ENCODE peak calls at places on chromosomes 16 and 17, in four cellular contexts. H is CD8-positive, alpha-beta T cell; F is fibroblast of pulmonary artery; C is skeletal muscle cell. K is an unnamed sample.

GRCh38 chr17:27956601-27957445 is 63.7 kb upstream of the LYRM9 start:
- DNase-seq in H (no peak), F (peak; percentile 54), C (no peak), K (no peak)

GRCh38 chr16:24520983-24521382 is 18.4 kb upstream of the RBBP6 start:
- DNase-seq in H (no peak), F (no peak), C (no peak), K (no peak)

GRCh38 chr16:57536306-57537193 is at the start of gene CCDC102A:
- DNase-seq in H (peak; percentile 54), F (no peak), C (no peak), K (no peak)

GRCh38 chr17:60888812-60889709 is 211.4 kb downstream of the BCAS3 start:
- DNase-seq in H (no peak), F (no peak), C (no peak), K (no peak)

GRCh38 chr17:41919165-41919817 is 540 bp upstream of the ACLY start:
- DNase-seq in H (no peak), F (no peak), C (no peak), K (no peak)

GRCh38 chr16:74939688-74940087 is 45.2 kb downstream of the WDR59 start:
- DNase-seq in H (no peak), F (no peak), C (no peak), K (no peak)

GRCh38 chr16:31876955-31877828 is 3.6 kb downstream of the ZNF267 start:
- DNase-seq in H (peak; percentile 49), F (peak; percentile 90), C (peak; percentile 62), K (peak; percentile 74)

GRCh38 chr16:15925631-15926030 is 23.8 kb upstream of the ABCC1 start:
- DNase-seq in H (no peak), F (no peak), C (no peak), K (no peak)

GRCh38 chr17:63490321-63490720 is 13.5 kb downstream of the ACE start:
- DNase-seq in H (no peak), F (no peak), C (no peak), K (no peak)

GRCh38 chr16:84048306-84048705 is 5.7 kb upstream of the SLC38A8 start:
- DNase-seq in H (no peak), F (no peak), C (no peak), K (no peak)

GRCh38 chr16:75483222-75483621 is 12.0 kb downstream of the CHST6 start:
- DNase-seq in H (no peak), F (no peak), C (no peak), K (no peak)

GRCh38 chr17:10082795-10083194 is 115.6 kb downstream of the GAS7 start:
- DNase-seq in H (no peak), F (no peak), C (no peak), K (no peak)

GRCh38 chr17:2336215-2337151 is at the start of gene TSR1:
- DNase-seq in H (peak; percentile 85), F (peak; percentile 90), C (peak; percentile 62), K (peak; percentile 61)

GRCh38 chr16:2745116-2745890 is 7.1 kb upstream of the SRRM2 start:
- DNase-seq in H (no peak), F (no peak), C (no peak), K (no peak)

GRCh38 chr17:77508047-77508715 is 367.4 kb downstream of the SEC14L1 start:
- DNase-seq in H (no peak), F (no peak), C (no peak), K (no peak)

GRCh38 chr17:74466111-74466784 is at the start of gene CD300A:
- DNase-seq in H (no peak), F (no peak), C (no peak), K (no peak)

GRCh38 chr16:13036600-13036999 is 135.2 kb downstream of the SHISA9 start:
- DNase-seq in H (peak; percentile 5), F (peak; percentile 22), C (no peak), K (no peak)

GRCh38 chr17:65750678-65751077 is 189.2 kb upstream of the AXIN2 start:
- DNase-seq in H (peak; percentile 53), F (peak; percentile 87), C (peak; percentile 91), K (no peak)

GRCh38 chr17:82272495-82273326 is 789 bp downstream of the CSNK1D start:
- DNase-seq in H (peak; percentile 54), F (no peak), C (no peak), K (no peak)

GRCh38 chr17:74442670-74443515 is 11.0 kb downstream of the GPRC5C start:
- DNase-seq in H (no peak), F (peak; percentile 63), C (no peak), K (no peak)

GRCh38 chr17:33120103-33120502 is 128.5 kb downstream of the SPACA3 start:
- DNase-seq in H (no peak), F (no peak), C (no peak), K (no peak)

GRCh38 chr16:75238132-75238852 is 13.1 kb downstream of the BCAR1 start:
- DNase-seq in H (no peak), F (peak; percentile 85), C (peak; percentile 74), K (no peak)

GRCh38 chr17:82528484-82529265 is 9.1 kb downstream of the FOXK2 start:
- DNase-seq in H (no peak), F (peak; percentile 30), C (no peak), K (no peak)

GRCh38 chr16:56964243-56965148 is 2.7 kb downstream of the CETP start:
- DNase-seq in H (peak; percentile 99), F (peak; percentile 85), C (peak; percentile 76), K (peak; percentile 66)

GRCh38 chr16:82633964-82634600 is 7.3 kb downstream of the CDH13 start:
- DNase-seq in H (no peak), F (peak; percentile 62), C (no peak), K (no peak)

GRCh38 chr17:54839022-54839806 is 61.4 kb upstream of the TOM1L1 start:
- DNase-seq in H (no peak), F (no peak), C (no peak), K (no peak)

GRCh38 chr17:7133424-7133823 is 18.8 kb upstream of the ASGR2 start:
- DNase-seq in H (peak; percentile 46), F (no peak), C (no peak), K (no peak)

GRCh38 chr16:88799569-88800276 is 3.9 kb upstream of the CDT1 start:
- DNase-seq in H (peak; percentile 34), F (no peak), C (no peak), K (no peak)

GRCh38 chr17:1643293-1643998 is 2.1 kb downstream of the SCARF1 start:
- DNase-seq in H (peak; percentile 76), F (no peak), C (no peak), K (no peak)

GRCh38 chr17:42783062-42783777 is 2.8 kb downstream of the WNK4 start:
- DNase-seq in H (no peak), F (peak; percentile 86), C (peak; percentile 43), K (no peak)

GRCh38 chr17:49361129-49361901 is 735 bp downstream of the ZNF652 start:
- DNase-seq in H (peak; percentile 86), F (peak; percentile 25), C (no peak), K (peak; percentile 52)

GRCh38 chr17:72422204-72422504 is 301.3 kb downstream of the SOX9 start:
- DNase-seq in H (no peak), F (no peak), C (no peak), K (no peak)

GRCh38 chr17:18323007-18323406 is 7.9 kb downstream of the SMCR8 start:
- DNase-seq in H (no peak), F (no peak), C (no peak), K (no peak)

GRCh38 chr16:58026139-58026704 is 668 bp downstream of the MMP15 start:
- DNase-seq in H (no peak), F (peak; percentile 43), C (no peak), K (no peak)

GRCh38 chr16:5010576-5011329 is 23.0 kb downstream of the NAGPA start:
- DNase-seq in H (no peak), F (no peak), C (no peak), K (no peak)

GRCh38 chr16:610513-611381 is 20.0 kb upstream of the WFIKKN1 start:
- DNase-seq in H (peak; percentile 65), F (no peak), C (no peak), K (no peak)

GRCh38 chr16:52993179-52993578 is 59.5 kb downstream of the CHD9NB start:
- DNase-seq in H (no peak), F (no peak), C (no peak), K (no peak)

GRCh38 chr16:52994942-52995341 is 57.8 kb downstream of the CHD9NB start:
- DNase-seq in H (no peak), F (no peak), C (no peak), K (no peak)

GRCh38 chr16:52991572-52991971 is 61.1 kb downstream of the CHD9NB start:
- DNase-seq in H (no peak), F (no peak), C (no peak), K (no peak)
- H3K4me3 ChIP-seq in H (no peak overlapping the region), F (no peak overlapping the region), C (no peak overlapping the region), K (no peak overlapping the region)

GRCh38 chr17:39209317-39210092 is 9.4 kb downstream of the RPL19 start:
- DNase-seq in H (peak; percentile 85), F (peak; percentile 47), C (no peak), K (no peak)
- H3K4me3 ChIP-seq in H (peak overlapping the region; percentile 34), F (peak overlapping the region; percentile 35), C (peak overlapping the region; percentile 25), K (peak overlapping the region; percentile 23)

DNA sequence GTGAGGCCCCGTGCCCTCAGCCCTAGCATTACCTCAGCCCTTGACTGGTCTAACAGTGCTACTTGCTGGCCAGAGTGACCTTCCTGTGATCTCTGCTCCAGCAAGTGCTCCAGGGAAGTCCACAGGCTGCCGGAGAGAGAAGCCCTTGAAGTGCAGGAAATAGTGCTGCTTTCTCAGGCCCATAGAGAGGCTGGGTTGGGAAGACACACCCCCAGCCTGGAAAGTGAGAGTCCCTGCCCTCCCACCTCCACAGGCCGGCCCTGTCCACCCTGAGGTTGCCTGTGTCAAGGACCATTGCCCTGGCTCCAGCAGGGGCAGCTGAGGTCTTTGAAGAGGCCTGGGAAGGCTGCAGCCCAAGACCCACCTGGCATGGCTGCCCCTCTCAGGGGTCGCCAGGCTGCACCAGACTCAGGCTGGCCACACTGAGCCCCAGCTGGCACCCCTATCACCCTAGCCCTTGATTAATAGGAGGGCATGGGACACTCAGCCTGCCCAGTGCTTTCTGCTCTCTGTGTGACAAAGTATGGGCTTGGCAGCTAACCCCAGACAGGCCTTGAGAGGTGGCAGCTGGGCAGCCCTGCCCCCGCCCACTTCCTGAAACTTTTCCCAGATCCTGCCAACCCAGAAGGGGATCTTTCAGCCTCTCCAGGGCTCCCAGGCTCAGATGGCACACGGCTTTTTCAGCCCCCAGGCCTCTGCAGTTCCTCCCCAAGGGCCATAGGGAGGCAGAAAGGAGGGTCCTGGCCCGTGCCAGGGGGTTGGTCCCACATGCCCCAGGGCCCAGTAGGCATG is 21.7 kb downstream of the ATP6V0D1 start:
- DNase-seq in H (no peak), F (no peak), C (no peak), K (no peak)
- H3K4me3 ChIP-seq in H (no peak overlapping the region), F (no peak overlapping the region), C (no peak overlapping the region), K (no peak overlapping the region)

DNA sequence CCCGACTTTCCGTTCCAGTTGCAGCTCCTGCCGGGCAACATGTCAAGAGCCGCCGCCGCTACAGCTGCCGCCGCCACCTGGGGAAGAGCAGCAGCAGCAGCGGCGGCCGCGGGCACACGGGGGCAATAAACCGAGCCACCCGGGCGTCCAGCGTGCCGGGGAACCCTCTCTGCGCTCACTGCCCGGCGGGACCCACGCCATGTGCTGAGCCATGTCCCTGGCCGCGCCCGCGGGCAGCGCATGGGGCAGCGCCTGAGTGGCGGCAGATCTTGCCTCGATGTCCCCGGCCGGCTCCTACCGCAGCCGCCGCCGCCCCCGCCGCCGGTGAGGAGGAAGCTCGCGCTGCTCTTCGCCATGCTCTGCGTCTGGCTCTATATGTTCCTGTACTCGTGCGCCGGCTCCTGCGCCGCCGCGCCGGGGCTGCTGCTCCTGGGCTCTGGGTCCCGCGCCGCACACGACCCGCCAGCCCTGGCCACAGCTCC is 439 bp downstream of the HS3ST3B1 start:
- DNase-seq in H (no peak), F (no peak), C (no peak), K (no peak)
- H3K4me3 ChIP-seq in H (peak overlapping the region; percentile 80), F (peak overlapping the region; percentile 85), C (peak overlapping the region; percentile 93), K (peak overlapping the region; percentile 58)

K was measured in GM12864.